ENCODE peak calls at places on chromosome 22, in five cellular contexts. T is neuronal stem cell; E is CD8-positive, alpha-beta T cell; C is RWPE2; X is ovary. H is an unnamed sample.

GRCh38 chr22:24969588-24970301 is 17.2 kb downstream of the KIAA1671 start:
- DNase-seq in T (no peak), E (no peak), C (no peak), X (peak; percentile 37), H (peak; percentile 85)

GRCh38 chr22:35629406-35630234 is 12.5 kb upstream of the MB start:
- DNase-seq in T (no peak), E (peak; percentile 46), C (peak; percentile 96), X (peak; percentile 94), H (no peak)

GRCh38 chr22:48941903-48942625 is 885.6 kb downstream of the BRD1 start:
- DNase-seq in T (no peak), E (no peak), C (no peak), X (no peak), H (no peak)

GRCh38 chr22:24097961-24098391 is 83.3 kb upstream of the SUSD2 start:
- DNase-seq in T (no peak), E (no peak), C (peak; percentile 30), X (no peak), H (no peak)

GRCh38 chr22:33823552-33823951 is 96.7 kb downstream of the LARGE1 start:
- DNase-seq in T (no peak), E (no peak), C (no peak), X (no peak), H (no peak)

GRCh38 chr22:34055525-34056200 is 135.4 kb upstream of the LARGE1 start:
- DNase-seq in T (peak; percentile 35), E (no peak), C (no peak), X (no peak), H (peak; percentile 6)

GRCh38 chr22:41612626-41613025 is 8.2 kb downstream of the DESI1 start:
- DNase-seq in T (no peak), E (no peak), C (no peak), X (no peak), H (no peak)

GRCh38 chr22:36325163-36326031 is 62.4 kb downstream of the MYH9 start:
- DNase-seq in T (no peak), E (no peak), C (peak; percentile 89), X (peak; percentile 53), H (no peak)

GRCh38 chr22:47396515-47396914 is 634.1 kb downstream of the TBC1D22A start:
- DNase-seq in T (no peak), E (no peak), C (no peak), X (no peak), H (no peak)

GRCh38 chr22:36257948-36258674 is 5.2 kb downstream of the APOL1 start:
- DNase-seq in T (no peak), E (no peak), C (no peak), X (no peak), H (no peak)

GRCh38 chr22:22838148-22838786 is 49.3 kb upstream of the IGLL5 start:
- DNase-seq in T (no peak), E (no peak), C (no peak), X (no peak), H (no peak)

GRCh38 chr22:19122752-19123492 is 710 bp upstream of the DGCR2 start:
- DNase-seq in T (no peak), E (no peak), C (no peak), X (peak; percentile 49), H (peak; percentile 33)

GRCh38 chr22:34976474-34976873 is 89.5 kb upstream of the ISX start:
- DNase-seq in T (no peak), E (no peak), C (no peak), X (no peak), H (no peak)

GRCh38 chr22:24214467-24215285 is 30.2 kb downstream of the GGT5 start:
- DNase-seq in T (no peak), E (no peak), C (no peak), X (no peak), H (no peak)

GRCh38 chr22:32446321-32446720 is 17.9 kb downstream of the BPIFC start:
- DNase-seq in T (no peak), E (no peak), C (no peak), X (no peak), H (no peak)

GRCh38 chr22:22932512-22932941 is 44.9 kb downstream of the IGLL5 start:
- DNase-seq in T (no peak), E (no peak), C (no peak), X (no peak), H (no peak)

GRCh38 chr22:31400023-31400397 is 606 bp downstream of the DRG1 start:
- DNase-seq in T (peak; percentile 9), E (no peak), C (no peak), X (no peak), H (no peak)

GRCh38 chr22:31393890-31394289 is 5.5 kb upstream of the DRG1 start:
- DNase-seq in T (no peak), E (no peak), C (no peak), X (no peak), H (no peak)

GRCh38 chr22:31394326-31394725 is 5.1 kb upstream of the DRG1 start:
- DNase-seq in T (no peak), E (no peak), C (no peak), X (no peak), H (no peak)

DNA sequence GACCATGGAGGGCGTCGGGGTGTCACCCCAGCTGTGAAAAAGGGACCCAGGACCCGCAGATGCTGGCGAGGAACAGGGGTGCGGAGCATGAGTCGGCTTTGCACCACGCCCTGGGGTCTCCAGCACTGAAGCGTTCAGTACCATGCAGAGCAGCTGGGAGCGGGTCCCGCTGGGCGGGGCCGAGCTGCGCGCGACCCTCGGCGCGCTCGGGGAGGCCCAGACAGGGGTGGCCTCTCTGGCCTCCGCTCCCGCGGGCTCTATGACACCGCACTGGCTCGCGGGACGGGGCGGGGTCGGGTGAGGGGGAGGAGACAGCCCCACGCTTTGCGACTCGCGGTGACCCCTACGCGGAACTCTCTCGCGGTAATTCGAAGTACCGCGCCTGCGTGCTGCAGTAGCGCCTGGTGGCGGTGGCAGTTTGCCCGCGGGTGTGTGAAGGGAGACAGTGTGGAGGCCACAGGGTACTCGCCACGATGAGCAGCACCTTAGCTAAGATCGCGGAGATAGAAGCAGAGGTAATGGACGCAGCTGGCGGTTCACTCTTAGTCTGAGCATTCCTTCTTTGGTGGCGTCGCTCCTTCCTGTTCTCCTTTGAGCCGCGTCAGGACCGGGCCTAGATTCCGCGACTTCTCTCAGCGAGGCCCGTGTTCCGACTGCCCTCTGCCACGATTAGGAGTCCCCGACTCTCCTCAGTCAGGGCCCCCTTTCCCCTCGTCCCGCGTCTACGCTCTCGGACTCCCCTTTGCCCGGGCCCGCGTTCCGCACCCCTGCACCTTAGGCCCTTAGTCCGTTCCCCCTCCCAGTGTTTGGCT is at the start of gene DRG1:
- DNase-seq in T (peak; percentile 91), E (peak; percentile 97), C (peak; percentile 95), X (peak; percentile 97), H (peak; percentile 99)
- H3K36me3 ChIP-seq in T (peaks cover 8% of the 10 kb centered on the region), E (peaks cover 10% of the 10 kb centered on the region), C (peaks cover 37% of the 10 kb centered on the region), X (no peaks in the 10 kb centered on the region), H (peaks cover 29% of the 10 kb centered on the region)

GRCh38 chr22:38291201-38291777 is 18.5 kb upstream of the TMEM184B start:
- DNase-seq in T (no peak), E (no peak), C (no peak), X (no peak), H (peak; percentile 68)
- H3K4me1 ChIP-seq in T (peaks cover 10% of the 10 kb centered on the region), E (no peaks in the 10 kb centered on the region), C (no peaks in the 10 kb centered on the region), X (no peaks in the 10 kb centered on the region), H (no peaks in the 10 kb centered on the region)

GRCh38 chr22:50215297-50216049 is 14.7 kb downstream of the SELENOO start:
- DNase-seq in T (no peak), E (no peak), C (no peak), X (no peak), H (no peak)
- H3K36me3 ChIP-seq in T (peaks cover 60% of the 10 kb centered on the region), E (peaks cover 31% of the 10 kb centered on the region), C (peaks cover 70% of the 10 kb centered on the region), X (no peaks in the 10 kb centered on the region), H (peaks cover 79% of the 10 kb centered on the region)

DNA sequence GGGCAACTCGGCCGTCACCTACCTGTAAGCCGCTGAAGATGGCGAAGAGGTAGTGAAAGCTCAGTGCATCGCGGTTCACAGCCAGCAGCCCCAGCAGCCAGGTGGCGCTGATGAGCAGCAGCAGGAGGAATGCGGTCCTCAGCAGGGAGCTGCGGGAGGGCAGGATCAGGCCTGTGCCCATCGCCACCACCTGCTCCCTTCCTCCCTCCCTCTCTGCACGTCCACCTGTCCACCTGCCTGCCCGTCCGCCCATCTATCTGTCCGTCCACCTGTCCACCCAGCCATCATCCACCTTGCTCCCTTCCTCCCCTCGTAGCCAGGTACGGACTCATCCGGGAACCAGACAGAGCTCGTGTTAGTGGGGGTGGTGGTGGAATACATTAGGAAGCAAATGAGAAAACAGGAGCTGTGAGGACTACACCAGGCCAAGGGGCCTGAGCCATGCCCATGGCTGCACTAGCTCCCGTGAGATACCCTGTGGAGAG is 32.2 kb downstream of the TRMU start:
- DNase-seq in T (peak; percentile 48), E (peak; percentile 69), C (peak; percentile 68), X (no peak), H (peak; percentile 75)
- H3K4me1 ChIP-seq in T (peaks cover 5% of the 10 kb centered on the region), E (peaks cover 40% of the 10 kb centered on the region), C (no peaks in the 10 kb centered on the region), X (no peaks in the 10 kb centered on the region), H (peaks cover 10% of the 10 kb centered on the region)

DNA sequence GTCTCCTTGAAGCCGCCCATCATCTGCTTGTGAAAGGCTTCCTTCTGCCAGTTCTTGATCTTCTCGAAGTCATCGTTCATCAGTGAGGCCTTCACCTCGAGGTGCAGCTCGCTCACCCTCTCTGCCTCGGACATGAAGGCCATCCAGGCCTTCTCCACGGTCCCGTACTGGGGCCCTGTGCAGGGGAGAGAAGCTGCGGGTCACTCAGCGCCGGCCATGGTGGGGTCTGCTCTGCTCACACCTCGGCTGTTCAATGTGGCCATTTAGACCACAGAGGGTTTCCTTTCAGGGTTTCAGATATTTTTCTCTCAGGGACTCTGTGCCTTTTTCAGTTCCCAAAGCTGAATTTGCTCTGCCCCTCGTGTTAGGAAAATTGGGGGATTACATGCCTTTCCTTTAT is 33.9 kb upstream of the ARFGAP3 start:
- DNase-seq in T (no peak), E (no peak), C (no peak), X (no peak), H (no peak)
- H3K36me3 ChIP-seq in T (peaks cover 24% of the 10 kb centered on the region), E (peaks cover 6% of the 10 kb centered on the region), C (peaks cover 37% of the 10 kb centered on the region), X (no peaks in the 10 kb centered on the region), H (peaks cover 18% of the 10 kb centered on the region)

DNA sequence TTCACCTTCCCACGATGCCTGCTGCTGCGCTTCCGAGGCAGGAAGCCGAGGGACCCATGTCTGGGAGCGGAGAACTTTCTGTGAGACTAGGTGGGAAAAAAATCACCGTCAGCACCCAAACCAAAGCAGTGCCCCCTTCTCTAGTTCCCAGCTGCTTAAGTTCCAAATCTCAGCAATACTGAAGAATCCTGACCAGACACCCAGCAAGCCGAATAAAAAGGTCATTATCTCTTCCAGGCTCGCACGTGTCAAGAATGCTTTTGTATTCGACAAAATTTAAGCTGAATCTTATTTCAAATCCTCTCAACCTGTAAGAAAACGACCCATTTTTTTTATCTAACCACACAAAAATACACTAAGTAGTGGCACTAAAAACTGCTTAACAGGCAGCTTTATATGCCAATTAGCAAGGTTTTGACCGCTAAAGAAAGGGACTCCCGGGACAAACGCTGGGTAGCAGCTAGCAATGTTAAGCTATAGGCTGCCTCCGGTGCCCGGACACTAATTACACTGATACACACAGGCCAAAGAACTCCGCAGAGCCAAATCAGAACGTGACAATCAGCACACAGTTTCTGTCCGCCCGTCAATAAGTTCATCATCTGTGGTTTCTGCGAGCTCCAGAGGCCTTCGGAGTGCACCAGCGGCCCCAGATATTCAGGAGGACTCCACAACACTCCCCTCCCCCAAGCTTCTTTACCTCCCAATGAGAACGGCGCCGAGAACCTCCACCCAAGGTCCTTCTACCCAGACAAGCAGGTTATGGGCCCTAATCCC is 728 bp downstream of the RPL3 start:
- DNase-seq in T (no peak), E (no peak), C (no peak), X (no peak), H (no peak)
- H3K4me1 ChIP-seq in T (peaks cover 18% of the 10 kb centered on the region), E (peaks cover 48% of the 10 kb centered on the region), C (peaks cover 28% of the 10 kb centered on the region), X (peaks cover 11% of the 10 kb centered on the region), H (peaks cover 5% of the 10 kb centered on the region)